ENCODE peak calls at places on chromosome 4, in four cellular contexts. L is WTC11, T is K562, S is HepG2. K is an unnamed sample.

GRCh38 chr4:184475096-184475461 is 729 bp upstream of the IRF2 start:
- DNase-seq in L (peak), T (peak), S (no peak), K (peak)

GRCh38 chr4:2991243-2991642 is 27.9 kb downstream of the GRK4 start:
- DNase-seq in L (no peak), T (no peak), S (no peak), K (no peak)

GRCh38 chr4:124952601-124953000 is 240.1 kb upstream of the ANKRD50 start:
- DNase-seq in L (no peak), T (no peak), S (no peak), K (no peak)

GRCh38 chr4:29128810-29129209 is 1591.4 kb upstream of the PCDH7 start:
- DNase-seq in L (no peak), T (no peak), S (no peak), K (no peak)

GRCh38 chr4:1775731-1776500 is 17.2 kb upstream of the FGFR3 start:
- DNase-seq in L (no peak), T (no peak), S (peak), K (no peak)

GRCh38 chr4:1356181-1356998 is 9.4 kb downstream of the UVSSA start:
- DNase-seq in L (peak), T (peak), S (peak), K (peak)

GRCh38 chr4:158259955-158260575 is 49.8 kb downstream of the TMEM144 start:
- DNase-seq in L (no peak), T (peak), S (peak), K (no peak)

GRCh38 chr4:78155616-78156105 is 98.5 kb downstream of the FRAS1 start:
- DNase-seq in L (no peak), T (no peak), S (peak), K (no peak)

GRCh38 chr4:10107111-10108091 is 9.2 kb downstream of the WDR1 start:
- DNase-seq in L (no peak), T (no peak), S (no peak), K (no peak)

GRCh38 chr4:150943831-150944230 is 71.3 kb downstream of the LRBA start:
- DNase-seq in L (no peak), T (peak), S (no peak), K (no peak)

GRCh38 chr4:102878901-102879300 is 10.1 kb downstream of the CISD2 start:
- DNase-seq in L (no peak), T (no peak), S (no peak), K (no peak)

GRCh38 chr4:178599521-178599920 is 1157.3 kb upstream of the AGA start:
- DNase-seq in L (no peak), T (no peak), S (no peak), K (no peak)

GRCh38 chr4:108885211-108885610 is 122.4 kb upstream of the ETNPPL start:
- DNase-seq in L (no peak), T (no peak), S (no peak), K (no peak)

GRCh38 chr4:174564529-174564928 is 42.2 kb upstream of the HPGD start:
- DNase-seq in L (no peak), T (no peak), S (no peak), K (no peak)
- TF ChIP-seq ELF4 in L (no peak), T (no peak), S (no peak), K (no peak)

GRCh38 chr4:87971866-87972265 is 3.6 kb upstream of the SPP1 start:
- DNase-seq in L (no peak), T (no peak), S (no peak), K (no peak)

GRCh38 chr4:87974856-87975462 is 555 bp upstream of the SPP1 start:
- DNase-seq in L (no peak), T (no peak), S (peak), K (no peak)

GRCh38 chr4:87977521-87978278 is 2.2 kb downstream of the SPP1 start:
- DNase-seq in L (no peak), T (no peak), S (no peak), K (no peak)

GRCh38 chr4:87975466-87975865 is at the start of gene SPP1:
- DNase-seq in L (peak), T (no peak), S (peak), K (peak)

DNA sequence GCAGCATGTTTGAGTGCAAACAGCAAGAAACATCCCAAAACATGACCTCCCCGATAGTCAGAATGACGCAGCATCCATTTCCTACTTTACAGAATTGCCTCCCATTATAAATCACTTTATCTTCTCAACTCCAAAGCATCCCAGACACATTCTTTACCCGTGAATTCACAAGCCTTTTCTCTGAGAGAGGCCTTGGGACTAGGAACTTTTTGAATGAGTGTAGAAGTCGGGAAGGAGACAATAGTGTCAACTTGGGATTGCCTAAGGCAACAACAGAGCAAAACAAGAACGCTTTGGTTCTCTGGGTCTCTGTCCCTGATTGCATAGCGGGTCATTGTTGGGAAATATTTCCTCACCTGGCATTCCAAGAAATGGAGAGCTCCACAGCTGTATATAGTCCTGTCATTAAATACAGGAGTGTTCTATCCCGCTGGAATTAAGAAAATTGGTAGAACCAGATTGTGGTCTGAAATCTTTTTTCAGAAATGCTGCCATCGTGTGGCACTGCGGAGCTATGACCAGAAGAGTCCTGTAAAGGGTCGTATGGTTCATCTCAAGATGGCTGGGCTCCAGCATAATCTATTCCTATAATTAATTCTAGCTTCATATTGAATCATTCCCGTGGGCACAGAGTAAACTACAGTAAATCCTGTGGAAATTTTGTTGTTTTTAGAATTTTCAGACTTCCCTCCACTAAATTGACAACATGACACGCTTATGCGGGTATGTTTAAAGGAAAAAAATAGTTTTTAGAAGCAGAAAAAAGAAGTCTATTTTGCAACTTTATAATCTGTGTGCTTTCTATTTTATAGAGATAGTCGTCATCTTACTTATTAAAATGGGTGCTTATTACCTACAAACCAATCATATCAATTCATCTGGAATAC is 2.0 kb upstream of the SPP1 start:
- DNase-seq in L (peak), T (peak), S (peak), K (peak)
- TF ChIP-seq ELF4 in L (no peak), T (no peak), S (no peak), K (no peak)

GRCh38 chr4:168631241-168632151 is 134.6 kb downstream of the PALLD start:
- DNase-seq in L (peak), T (no peak), S (no peak), K (peak)
- TF ChIP-seq ELF4 in L (no peak), T (no peak), S (no peak), K (no peak)

DNA sequence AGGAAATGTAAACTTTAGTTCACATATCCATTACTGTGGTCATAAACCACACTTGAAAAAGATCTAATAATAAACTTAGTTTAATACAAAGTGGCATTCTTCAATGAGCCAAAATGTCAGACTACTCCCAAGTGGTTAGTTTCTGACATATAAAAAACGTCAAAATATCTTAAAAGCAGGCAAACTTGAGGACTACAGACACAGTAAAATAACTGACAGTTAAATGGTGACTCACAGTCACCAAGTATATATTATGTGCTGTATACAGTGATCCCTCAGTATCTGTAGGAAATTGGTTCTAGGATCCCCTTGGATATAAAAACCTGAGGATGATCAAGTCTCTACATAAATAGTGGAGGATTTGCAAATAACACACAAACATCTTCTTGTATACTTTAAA is 11.6 kb upstream of the CORIN start:
- DNase-seq in L (no peak), T (no peak), S (no peak), K (no peak)
- TF ChIP-seq ELF4 in L (no peak), T (no peak), S (no peak), K (no peak)

GRCh38 chr4:67051000-67051789 is 494.1 kb downstream of the CENPC start:
- DNase-seq in L (no peak), T (no peak), S (no peak), K (no peak)

GRCh38 chr4:67052981-67053380 is 492.3 kb downstream of the CENPC start:
- DNase-seq in L (no peak), T (no peak), S (no peak), K (peak)

GRCh38 chr4:67049446-67049845 is 495.9 kb downstream of the CENPC start:
- DNase-seq in L (no peak), T (no peak), S (no peak), K (no peak)

DNA sequence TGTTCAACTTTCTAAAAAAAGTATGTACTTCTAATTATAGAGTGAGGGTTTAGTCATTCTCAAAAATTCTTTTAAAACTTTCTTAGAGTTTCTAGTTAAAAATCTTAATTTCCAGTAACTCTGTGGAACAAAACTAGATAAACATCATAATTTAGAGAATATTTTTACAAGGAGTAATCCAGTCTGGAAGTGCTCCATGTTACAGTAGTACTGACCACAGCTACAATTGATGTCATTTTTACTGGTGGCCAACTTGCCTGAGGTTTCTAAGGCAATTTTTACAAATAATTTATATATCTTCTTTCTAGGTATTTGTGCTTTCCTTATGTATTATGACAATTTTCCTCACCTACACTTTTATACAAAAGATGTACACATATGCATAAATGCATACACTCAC is 490.4 kb downstream of the CENPC start:
- DNase-seq in L (no peak), T (no peak), S (no peak), K (no peak)
- TF ChIP-seq ELF4 in L (no peak), T (no peak), S (no peak), K (no peak)

GRCh38 chr4:11399461-11399971 is 29.2 kb downstream of the HS3ST1 start:
- DNase-seq in L (no peak), T (no peak), S (no peak), K (no peak)

GRCh38 chr4:11402192-11402591 is 26.5 kb downstream of the HS3ST1 start:
- DNase-seq in L (no peak), T (no peak), S (no peak), K (no peak)

GRCh38 chr4:11397146-11397545 is 31.5 kb downstream of the HS3ST1 start:
- DNase-seq in L (no peak), T (no peak), S (no peak), K (no peak)

GRCh38 chr4:11393551-11393950 is 35.1 kb downstream of the HS3ST1 start:
- DNase-seq in L (no peak), T (no peak), S (no peak), K (no peak)

DNA sequence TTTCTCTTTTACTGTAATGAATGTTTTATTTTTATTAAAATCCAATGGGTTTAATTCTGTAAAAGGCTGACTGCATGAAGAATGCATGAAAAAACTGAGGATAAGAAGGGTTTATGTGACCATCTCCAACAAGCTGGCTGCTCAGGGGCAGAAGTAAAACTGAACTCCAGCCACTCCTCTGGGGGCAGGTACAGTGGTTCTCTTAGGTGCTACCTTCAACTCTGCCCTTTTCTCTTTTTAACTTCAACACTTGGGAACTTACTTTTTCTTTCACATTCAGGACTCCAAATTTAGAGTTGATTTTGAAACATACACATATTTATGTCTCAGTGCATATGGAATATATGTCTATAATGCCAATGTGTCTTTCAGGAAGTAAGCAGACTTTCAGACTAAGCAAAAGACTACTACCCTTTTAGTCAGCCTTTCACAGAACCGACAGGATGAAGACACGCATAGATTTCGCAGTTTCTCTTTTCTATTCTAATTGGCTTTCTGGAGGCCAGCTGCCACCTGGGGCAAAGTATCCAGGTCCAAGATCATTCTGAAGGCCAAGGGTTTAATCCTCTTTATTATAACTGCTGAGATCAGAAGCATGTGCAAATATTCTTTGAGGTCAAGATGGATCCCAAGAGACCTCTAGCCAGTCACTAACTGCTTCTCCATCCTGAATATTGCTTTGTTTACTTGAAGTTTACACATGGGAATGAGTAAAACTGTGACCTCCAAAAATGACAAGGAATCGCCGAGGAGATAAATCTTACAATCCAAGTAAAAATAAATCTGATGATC is 30.7 kb downstream of the HS3ST1 start:
- DNase-seq in L (no peak), T (no peak), S (no peak), K (no peak)
- TF ChIP-seq ELF4 in L (no peak), T (no peak), S (no peak), K (no peak)

GRCh38 chr4:76948441-76949292 is 885 bp upstream of the SEPTIN11 start:
- DNase-seq in L (peak), T (peak), S (peak), K (peak)
- TF ChIP-seq ELF4 in L (no peak), T (no peak), S (no peak), K (no peak)

GRCh38 chr4:100240008-100240407 is 49.7 kb upstream of the DDIT4L start:
- DNase-seq in L (no peak), T (no peak), S (no peak), K (no peak)
- TF ChIP-seq ELF4 in L (no peak), T (no peak), S (no peak), K (no peak)

K was measured in HEK293T.